ENCODE peak calls at places on chromosomes 2 and 18, in five cellular contexts. T is T47D, J is endothelial cell, P is NCI-H1930, I is breast epithelium. H is an unnamed sample.

GRCh38 chr18:76459687-76460350 is 35.2 kb downstream of the ZNF516 start:
- DNase-seq in I (peak), P (no peak), T (no peak), J (no peak), H (no peak)

GRCh38 chr2:46393865-46394264 is 85.5 kb upstream of the TMEM247 start:
- DNase-seq in J (no peak), I (no peak), P (no peak), T (no peak), H (no peak)

GRCh38 chr2:217626926-217627325 is 375.9 kb downstream of the TNS1 start:
- DNase-seq in J (no peak), P (no peak), T (no peak), I (no peak), H (no peak)

GRCh38 chr2:235940330-235940729 is 227.9 kb downstream of the GBX2 start:
- DNase-seq in I (no peak), T (no peak), J (no peak), P (no peak), H (no peak)

GRCh38 chr2:231968820-231969219 is 7.3 kb downstream of the DIS3L2 start:
- DNase-seq in J (no peak), I (no peak), P (no peak), T (no peak), H (no peak)

GRCh38 chr2:195697681-195698220 is 40.7 kb downstream of the SLC39A10 start:
- DNase-seq in I (no peak), P (no peak), T (no peak), J (no peak), H (no peak)

GRCh38 chr2:25586726-25587144 is 86.6 kb downstream of the DTNB start:
- DNase-seq in J (no peak), P (no peak), T (no peak), I (no peak), H (no peak)

GRCh38 chr2:100237770-100238169 is 84.5 kb downstream of the LONRF2 start:
- DNase-seq in P (no peak), I (no peak), T (no peak), J (no peak), H (no peak)

GRCh38 chr18:79260510-79260909 is 135.2 kb upstream of the NFATC1 start:
- DNase-seq in I (no peak), P (no peak), J (no peak), T (no peak), H (no peak)

GRCh38 chr2:205700331-205701132 is 18.2 kb downstream of the NRP2 start:
- DNase-seq in T (no peak), J (no peak), I (no peak), P (no peak), H (no peak)

GRCh38 chr2:10320933-10321332 is 18.2 kb downstream of the HPCAL1 start:
- DNase-seq in I (no peak), J (no peak), P (no peak), T (no peak), H (no peak)

GRCh38 chr2:73295751-73296400 is 2.5 kb upstream of the EGR4 start:
- DNase-seq in I (no peak), T (no peak), J (no peak), P (no peak), H (no peak)

GRCh38 chr2:127675335-127676261 is at the start of gene LIMS2:
- DNase-seq in P (no peak), J (no peak), T (peak), I (peak), H (peak)

GRCh38 chr2:229195346-229195947 is 75.6 kb downstream of the PID1 start:
- DNase-seq in T (no peak), P (no peak), J (no peak), I (no peak), H (no peak)

GRCh38 chr2:27715318-27716165 is 51.9 kb downstream of the SLC4A1AP start:
- DNase-seq in I (no peak), P (no peak), T (no peak), J (peak), H (no peak)

GRCh38 chr2:232787806-232788205 is 11.4 kb upstream of the KCNJ13 start:
- DNase-seq in T (no peak), J (no peak), I (no peak), P (no peak), H (no peak)

GRCh38 chr2:19435815-19436214 is 77.4 kb upstream of the OSR1 start:
- DNase-seq in P (no peak), T (no peak), J (no peak), I (no peak), H (no peak)

GRCh38 chr18:58649966-58650816 is 21.1 kb upstream of the MALT1 start:
- DNase-seq in T (no peak), J (no peak), P (no peak), I (no peak), H (no peak)

GRCh38 chr18:79796531-79797390 is 977 bp upstream of the KCNG2 start:
- DNase-seq in J (no peak), T (no peak), I (no peak), P (no peak), H (no peak)